ENCODE peak calls at places on chromosome 22, in seven cellular contexts. E is PC-3, W is HCT116, I is GM23338, F is hepatocyte, M is MM.1S, Z is GM23248. J is an unnamed sample. For H3K9me2, the result is how much of the 10 kb centered on the place peaks cover.

GRCh38 chr22:43520632-43521039 is 108.8 kb downstream of the MPPED1 start:
- DNase-seq in I (no peak), E (peak), W (no peak), Z (no peak), M (no peak), F (no peak), J (no peak)

GRCh38 chr22:16973591-16974297 is 34.3 kb downstream of the GAB4 start:
- DNase-seq in I (no peak), M (no peak), E (no peak), Z (no peak), W (no peak), F (no peak), J (no peak)

GRCh38 chr22:39635719-39636118 is 65.2 kb downstream of the CACNA1I start:
- DNase-seq in F (no peak), E (no peak), W (no peak), I (no peak), M (no peak), Z (peak), J (no peak)

GRCh38 chr22:38262051-38262795 is 10.6 kb downstream of the TMEM184B start:
- DNase-seq in E (peak), M (peak), F (no peak), I (peak), W (no peak), Z (peak), J (peak)

GRCh38 chr22:44046485-44047141 is 22.5 kb downstream of the PARVB start:
- DNase-seq in F (peak), Z (no peak), M (no peak), I (no peak), W (no peak), E (no peak), J (no peak)

GRCh38 chr22:29269731-29270474 is 1.8 kb downstream of the EWSR1 start:
- DNase-seq in Z (peak), F (no peak), W (no peak), E (peak), I (peak), M (peak), J (peak)

GRCh38 chr22:44440224-44441160 is 57.5 kb downstream of the RTL6 start:
- DNase-seq in F (no peak), E (no peak), Z (no peak), I (no peak), W (no peak), M (no peak), J (no peak)

GRCh38 chr22:46612904-46613605 is 7.1 kb upstream of the GRAMD4 start:
- DNase-seq in I (no peak), W (no peak), E (no peak), F (no peak), Z (no peak), M (no peak), J (no peak)

GRCh38 chr22:29517215-29517908 is 36.2 kb downstream of the THOC5 start:
- DNase-seq in W (no peak), M (no peak), I (no peak), Z (peak), E (no peak), F (no peak), J (no peak)

GRCh38 chr22:31561238-31561887 is 65.0 kb downstream of the SFI1 start:
- DNase-seq in W (peak), Z (peak), I (peak), F (peak), M (peak), E (peak), J (peak)

GRCh38 chr22:17198188-17199130 is 20.8 kb downstream of the ADA2 start:
- DNase-seq in W (no peak), I (peak), M (no peak), E (no peak), Z (peak), F (peak), J (no peak)

GRCh38 chr22:50481440-50482106 is at the start of gene ADM2:
- DNase-seq in F (peak), E (no peak), W (no peak), Z (peak), M (no peak), I (peak), J (peak)

GRCh38 chr22:45484742-45485141 is 17.9 kb upstream of the FBLN1 start:
- DNase-seq in E (no peak), M (no peak), F (no peak), I (no peak), W (no peak), Z (no peak), J (no peak)

GRCh38 chr22:44266811-44267760 is 45.7 kb downstream of the SHISAL1 start:
- DNase-seq in E (no peak), M (no peak), F (peak), W (no peak), I (no peak), Z (no peak), J (no peak)

GRCh38 chr22:46193898-46194310 is 43.6 kb downstream of the PPARA start:
- DNase-seq in I (no peak), E (no peak), F (no peak), Z (no peak), W (no peak), M (no peak), J (no peak)

DNA sequence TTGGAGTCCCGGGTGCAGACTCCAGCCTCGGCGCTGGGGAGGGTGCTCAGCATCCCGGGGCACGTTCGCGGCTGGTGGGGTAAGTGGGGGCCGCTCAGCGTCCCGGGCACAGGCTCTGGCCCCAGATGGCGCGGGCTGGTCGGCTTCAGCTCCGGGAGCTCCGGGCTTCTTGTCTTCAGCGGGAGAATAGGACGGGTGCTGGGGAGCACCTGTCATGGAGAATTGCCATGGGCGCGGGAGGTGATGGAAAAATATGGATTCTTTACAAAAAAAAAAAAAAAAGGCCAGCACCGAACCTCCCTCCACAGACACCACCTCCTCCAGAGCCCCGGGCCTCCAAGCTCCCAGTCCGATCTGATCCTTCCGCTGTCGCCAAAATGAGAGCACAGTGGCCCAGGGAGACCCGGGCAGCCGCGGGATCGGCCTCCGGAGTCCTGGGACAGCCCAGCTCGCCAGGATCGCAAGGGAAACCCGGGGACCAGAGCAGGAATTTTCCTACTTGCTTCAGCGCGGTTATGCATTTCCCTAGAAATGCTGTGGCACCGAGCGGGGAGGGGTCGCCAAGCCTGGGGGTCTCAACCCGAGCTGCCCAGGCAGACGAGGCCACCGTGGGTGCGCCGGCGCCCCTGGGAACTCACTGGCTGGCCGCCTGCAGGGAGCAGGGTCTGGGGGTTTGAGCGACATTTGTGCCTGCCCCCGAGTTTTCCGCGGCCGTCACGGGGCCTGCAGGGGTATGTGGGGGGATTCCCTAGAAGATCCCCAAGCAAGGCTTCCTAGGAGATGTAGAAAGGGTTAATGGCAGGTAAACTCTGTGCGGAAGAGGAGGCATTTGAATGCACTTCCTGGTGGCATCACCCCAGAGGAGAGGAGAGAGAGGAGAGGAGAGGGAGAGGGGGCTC is 1336.9 kb downstream of the BRD1 start:
- DNase-seq in M (peak), F (peak), W (no peak), I (no peak), E (no peak), Z (peak), J (no peak)
- H2AFZ ChIP-seq in M (peak), F (no peak), W (no peak), I (no peak), E (no peak), Z (peak), J (no peak)

GRCh38 chr22:21691773-21692172 is 26.0 kb downstream of the PPIL2 start:
- DNase-seq in Z (no peak), E (no peak), M (no peak), F (no peak), W (no peak), I (no peak), J (no peak)
- H3K9me2 ChIP-seq in Z (under half), E (under half), M (under half), F (under half), W (under half), I (under half), J (under half)

GRCh38 chr22:35630891-35631290 is 13.8 kb upstream of the MB start:
- DNase-seq in F (no peak), M (no peak), I (no peak), Z (no peak), E (no peak), W (no peak), J (no peak)
- H2AFZ ChIP-seq in F (no peak), M (no peak), I (peak), Z (no peak), E (no peak), W (no peak), J (no peak)

GRCh38 chr22:37030560-37031281 is 11.2 kb downstream of the MPST start:
- DNase-seq in F (no peak), I (no peak), W (no peak), M (no peak), Z (no peak), E (no peak), J (no peak)
- H3K9me2 ChIP-seq in F (under half), I (under half), W (under half), M (under half), Z (under half), E (under half), J (under half)

GRCh38 chr22:19767427-19768380 is 7.1 kb downstream of the TBX1 start:
- DNase-seq in F (no peak), I (peak), E (no peak), W (peak), Z (no peak), M (no peak), J (no peak)

GRCh38 chr22:19765477-19766234 is 5.1 kb downstream of the TBX1 start:
- DNase-seq in F (no peak), I (peak), W (no peak), Z (peak), M (no peak), E (no peak), J (no peak)

GRCh38 chr22:19766235-19766505 is 5.6 kb downstream of the TBX1 start:
- DNase-seq in E (no peak), I (peak), F (no peak), M (no peak), W (no peak), Z (no peak), J (no peak)

GRCh38 chr22:19764636-19765476 is 4.3 kb downstream of the TBX1 start:
- DNase-seq in E (no peak), Z (no peak), F (no peak), M (no peak), W (no peak), I (peak), J (no peak)

DNA sequence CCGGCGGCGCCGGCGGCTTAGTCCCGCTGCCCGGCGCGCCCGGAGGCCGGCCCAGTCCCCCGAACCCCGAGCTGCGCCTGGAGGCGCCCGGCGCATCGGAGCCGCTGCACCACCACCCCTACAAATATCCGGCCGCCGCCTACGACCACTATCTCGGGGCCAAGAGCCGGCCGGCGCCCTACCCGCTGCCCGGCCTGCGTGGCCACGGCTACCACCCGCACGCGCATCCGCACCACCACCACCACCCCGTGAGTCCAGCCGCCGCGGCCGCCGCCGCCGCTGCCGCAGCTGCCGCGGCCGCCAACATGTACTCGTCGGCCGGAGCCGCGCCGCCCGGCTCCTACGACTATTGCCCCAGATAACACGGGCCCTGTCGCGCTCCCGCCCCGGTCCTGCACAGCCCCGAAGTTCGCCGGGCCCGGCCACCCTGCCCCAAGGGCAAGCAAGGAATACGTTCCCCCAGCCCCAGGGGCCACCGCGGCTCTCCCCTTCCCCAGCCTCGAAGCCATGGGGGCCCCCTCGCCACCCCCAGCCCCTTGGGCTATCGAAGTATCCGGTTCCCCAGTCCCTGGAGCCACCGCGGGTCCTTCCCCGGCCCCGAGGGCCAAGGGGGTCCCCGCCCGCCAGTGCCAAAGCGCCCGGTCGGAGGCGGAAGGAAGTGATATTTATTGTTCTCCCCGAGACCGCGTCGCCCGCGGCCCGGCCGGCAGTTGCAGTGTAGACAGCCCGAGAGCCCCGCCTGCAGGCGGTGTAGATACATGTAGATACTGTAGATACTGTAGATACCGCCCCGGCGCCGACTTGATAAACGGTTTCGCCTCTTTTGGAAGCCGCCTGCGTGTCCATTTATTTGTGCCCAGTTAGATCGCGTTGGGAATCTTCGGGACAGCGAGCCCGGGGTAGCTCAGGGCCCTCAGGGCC is 6.2 kb downstream of the TBX1 start:
- DNase-seq in Z (peak), M (peak), I (peak), W (peak), E (no peak), F (peak), J (peak)
- H2AFZ ChIP-seq in Z (no peak), M (no peak), I (peak), W (peak), E (no peak), F (no peak), J (no peak)

DNA sequence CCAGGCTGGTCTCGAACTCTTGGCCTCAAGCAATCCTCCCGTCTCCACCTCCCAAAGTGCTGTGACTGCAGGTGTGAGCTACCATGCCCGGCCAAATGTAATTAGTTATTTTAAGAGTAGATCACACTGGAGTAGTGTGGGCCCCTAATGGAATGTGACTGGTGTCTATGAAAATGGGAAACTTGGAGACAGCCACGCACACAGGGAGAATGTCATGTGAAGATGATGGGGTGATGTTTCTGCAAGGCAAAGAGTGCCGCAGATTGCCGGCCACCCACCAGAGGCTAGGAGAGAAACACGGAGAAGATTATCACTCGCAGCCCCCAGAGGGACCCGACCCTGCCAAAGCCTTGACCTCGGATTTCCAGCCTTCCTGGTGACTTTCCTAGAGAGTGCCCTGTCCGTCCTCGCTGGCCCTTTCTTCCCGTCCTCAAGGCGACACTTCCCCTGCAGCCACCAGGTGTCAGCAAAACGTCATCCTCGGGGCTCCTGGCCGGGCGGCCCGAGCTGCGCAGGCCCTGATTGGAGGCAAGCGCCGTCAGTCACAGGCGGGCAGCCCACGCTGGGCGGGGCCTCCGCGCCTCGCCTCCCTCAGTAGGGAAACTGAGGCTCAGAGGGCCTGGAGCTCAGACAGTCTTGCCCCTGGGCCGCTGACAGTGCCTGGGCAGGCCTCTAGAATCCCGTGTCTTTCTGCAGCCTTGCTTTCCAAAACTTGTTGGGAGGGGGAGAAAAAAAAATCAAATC is 16.3 kb downstream of the CRYBB2 start:
- DNase-seq in Z (peak), M (peak), E (peak), F (peak), W (peak), I (peak), J (peak)
- H3K9me2 ChIP-seq in Z (under half), M (under half), E (under half), F (under half), W (under half), I (under half), J (under half)

GRCh38 chr22:41197046-41197807 is 7.9 kb upstream of the L3MBTL2 start:
- DNase-seq in E (peak), F (peak), W (no peak), Z (peak), I (peak), M (peak), J (peak)
- H2AFZ ChIP-seq in E (peak), F (peak), W (peak), Z (peak), I (peak), M (peak), J (peak)

J was measured in OCI-LY7.